ENCODE peak calls at places on chromosomes 6 and 20, in six cellular contexts. Y is lower lobe of right lung; Z is tibial nerve; M is effector memory CD4-positive, alpha-beta T cell; X is Peyer's patch; W is aorta. S is an unnamed sample.

GRCh38 chr6:154319231-154319858 is 37.3 kb downstream of the IPCEF1 start:
- DNase-seq in Y (no peak), Z (no peak), M (no peak), X (no peak), W (no peak), S (no peak)

GRCh38 chr6:168007592-168008338 is 10.3 kb downstream of the KIF25 start:
- DNase-seq in Y (peak; percentile 51), Z (peak; percentile 52), M (no peak), X (no peak), W (peak; percentile 66), S (no peak)

GRCh38 chr6:146931214-146931613 is 273.0 kb upstream of the STXBP5 start:
- DNase-seq in Y (no peak), Z (no peak), M (no peak), X (no peak), W (no peak), S (no peak)

GRCh38 chr20:24340933-24341332 is 128.5 kb upstream of the SYNDIG1 start:
- DNase-seq in Y (no peak), Z (no peak), M (no peak), X (no peak), W (no peak), S (no peak)

GRCh38 chr20:43444107-43444506 is 13.6 kb upstream of the SRSF6 start:
- DNase-seq in Y (no peak), Z (no peak), M (no peak), X (no peak), W (no peak), S (no peak)

GRCh38 chr6:98574991-98575390 is 259.4 kb upstream of the POU3F2 start:
- DNase-seq in Y (no peak), Z (no peak), M (no peak), X (no peak), W (no peak), S (no peak)

GRCh38 chr6:83057705-83058321 is 7.8 kb downstream of the UBE3D start:
- DNase-seq in Y (no peak), Z (peak; percentile 18), M (no peak), X (peak; percentile 64), W (no peak), S (no peak)

GRCh38 chr6:37048851-37049734 is 43.6 kb downstream of the FGD2 start:
- DNase-seq in Y (no peak), Z (peak; percentile 43), M (peak; percentile 53), X (peak; percentile 89), W (peak; percentile 79), S (no peak)

GRCh38 chr20:2102585-2103453 is 1.2 kb downstream of the STK35 start:
- DNase-seq in Y (peak; percentile 91), Z (peak; percentile 82), M (peak; percentile 72), X (peak; percentile 93), W (peak; percentile 91), S (peak; percentile 95)

GRCh38 chr20:35369804-35370203 is 42.0 kb downstream of the UQCC1 start:
- DNase-seq in Y (no peak), Z (no peak), M (no peak), X (no peak), W (no peak), S (no peak)

GRCh38 chr6:169070506-169071176 is 183.0 kb downstream of the THBS2 start:
- DNase-seq in Y (no peak), Z (peak; percentile 71), M (no peak), X (peak; percentile 80), W (peak; percentile 94), S (peak; percentile 93)

GRCh38 chr6:54516331-54516730 is 208.1 kb downstream of the TINAG start:
- DNase-seq in Y (no peak), Z (no peak), M (no peak), X (no peak), W (no peak), S (no peak)

GRCh38 chr6:134079406-134079921 is 27.0 kb upstream of the SLC2A12 start:
- DNase-seq in Y (no peak), Z (no peak), M (no peak), X (no peak), W (no peak), S (no peak)

GRCh38 chr6:111482236-111482958 is 621 bp downstream of the REV3L start:
- DNase-seq in Y (peak; percentile 66), Z (peak; percentile 45), M (peak; percentile 33), X (peak; percentile 77), W (peak; percentile 74), S (peak; percentile 88)

GRCh38 chr20:10115021-10115420 is 80.2 kb downstream of the ANKEF1 start:
- DNase-seq in Y (no peak), Z (no peak), M (no peak), X (no peak), W (no peak), S (no peak)

GRCh38 chr6:167091149-167092107 is 31.5 kb upstream of the CCR6 start:
- DNase-seq in Y (no peak), Z (no peak), M (peak; percentile 24), X (peak; percentile 75), W (no peak), S (no peak)

GRCh38 chr6:43471399-43471798 is 6.0 kb upstream of the TJAP1 start:
- DNase-seq in Y (no peak), Z (no peak), M (no peak), X (no peak), W (no peak), S (no peak)

GRCh38 chr20:53738039-53738944 is 144.7 kb upstream of the ZNF217 start:
- DNase-seq in Y (peak; percentile 60), Z (peak; percentile 70), M (no peak), X (peak; percentile 87), W (no peak), S (peak; percentile 89)

GRCh38 chr6:93550551-93551276 is 131.4 kb upstream of the EPHA7 start:
- DNase-seq in Y (no peak), Z (no peak), M (no peak), X (no peak), W (no peak), S (no peak)

GRCh38 chr6:89385156-89385667 is 26.9 kb downstream of the RRAGD start:
- DNase-seq in Y (no peak), Z (no peak), M (no peak), X (no peak), W (no peak), S (no peak)

GRCh38 chr6:168372871-168373270 is 53.3 kb upstream of the DACT2 start:
- DNase-seq in Y (no peak), Z (no peak), M (no peak), X (no peak), W (no peak), S (no peak)

GRCh38 chr6:32187009-32187709 is 2.8 kb downstream of the PBX2 start:
- DNase-seq in Y (no peak), Z (no peak), M (no peak), X (no peak), W (no peak), S (peak; percentile 59)

DNA sequence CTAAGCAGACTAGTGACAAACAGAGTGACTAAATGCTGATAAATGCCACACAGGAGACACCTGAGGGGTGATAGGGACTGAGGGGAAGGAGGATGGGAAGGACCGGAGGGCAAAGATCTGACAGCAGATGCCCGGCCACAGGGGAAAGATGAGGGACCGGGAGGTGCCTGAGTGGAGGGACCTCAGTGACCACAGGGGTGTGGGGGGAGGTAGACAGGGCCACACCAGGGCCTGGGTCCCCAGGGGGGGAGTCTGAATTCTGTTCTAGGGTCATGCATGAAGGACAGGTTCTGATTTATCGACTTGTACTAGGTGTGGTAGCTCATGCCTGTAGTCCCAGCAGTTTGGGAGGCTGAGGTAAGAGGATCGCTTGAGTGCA is 6.9 kb downstream of the BCAS4 start:
- DNase-seq in Y (no peak), Z (no peak), M (no peak), X (no peak), W (no peak), S (no peak)
- H3K36me3 ChIP-seq in Y (no peaks in the 10 kb centered on the region), Z (no peaks in the 10 kb centered on the region), M (no peaks in the 10 kb centered on the region), X (no peaks in the 10 kb centered on the region), W (no peaks in the 10 kb centered on the region), S (no peaks in the 10 kb centered on the region)

GRCh38 chr6:14467591-14467990 is 350.0 kb downstream of the CD83 start:
- DNase-seq in Y (no peak), Z (no peak), M (no peak), X (no peak), W (no peak), S (no peak)
- H3K36me3 ChIP-seq in Y (no peaks in the 10 kb centered on the region), Z (no peaks in the 10 kb centered on the region), M (no peaks in the 10 kb centered on the region), X (no peaks in the 10 kb centered on the region), W (no peaks in the 10 kb centered on the region), S (no peaks in the 10 kb centered on the region)

DNA sequence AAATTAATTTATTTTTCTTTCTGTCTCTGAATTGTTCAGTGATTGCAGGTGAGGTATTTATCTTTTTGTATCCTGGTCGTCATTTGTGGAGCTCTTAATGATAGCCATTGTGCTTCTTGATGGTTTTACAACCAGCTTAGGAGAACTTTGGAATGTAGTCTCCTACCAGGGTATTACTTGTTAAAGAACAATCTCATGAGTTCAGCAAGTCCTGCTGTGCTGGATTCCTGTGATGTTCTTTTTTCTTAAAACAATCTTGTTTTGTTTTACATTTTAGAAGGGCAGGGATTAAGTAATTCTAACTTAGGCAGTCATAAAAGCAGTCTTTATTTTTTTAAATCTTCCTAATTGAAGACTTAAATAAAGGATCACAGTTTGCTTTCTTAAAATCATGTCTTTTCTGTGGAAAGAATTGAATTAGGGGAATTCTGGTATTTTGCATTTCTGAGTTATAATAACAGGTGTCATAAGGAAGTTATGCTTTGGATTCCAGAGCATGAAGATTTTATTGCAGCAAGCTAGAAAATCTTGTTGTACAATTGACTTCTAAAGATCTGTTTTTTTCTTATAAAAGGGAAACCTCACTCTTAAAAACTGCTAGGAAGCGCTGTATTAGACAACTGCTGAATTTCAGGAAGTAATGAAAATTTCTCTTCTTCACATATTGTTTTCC is 23.7 kb downstream of the RIOK1 start:
- DNase-seq in Y (no peak), Z (no peak), M (no peak), X (no peak), W (no peak), S (no peak)
- H3K36me3 ChIP-seq in Y (peaks cover 97% of the 10 kb centered on the region), Z (no peaks in the 10 kb centered on the region), M (peaks cover 74% of the 10 kb centered on the region), X (peaks cover 69% of the 10 kb centered on the region), W (peaks cover 4% of the 10 kb centered on the region), S (peaks cover 29% of the 10 kb centered on the region)

GRCh38 chr6:149453597-149454340 is 31.0 kb downstream of the ZC3H12D start:
- DNase-seq in Y (no peak), Z (no peak), M (no peak), X (peak; percentile 37), W (no peak), S (no peak)

GRCh38 chr6:149454405-149454848 is 30.4 kb downstream of the ZC3H12D start:
- DNase-seq in Y (peak; percentile 96), Z (peak; percentile 95), M (no peak), X (peak; percentile 86), W (peak; percentile 97), S (peak; percentile 98)

GRCh38 chr6:149456311-149457021 is 28.3 kb downstream of the ZC3H12D start:
- DNase-seq in Y (no peak), Z (no peak), M (no peak), X (no peak), W (peak; percentile 44), S (no peak)

GRCh38 chr6:149457316-149457884 is 27.4 kb downstream of the ZC3H12D start:
- DNase-seq in Y (no peak), Z (no peak), M (no peak), X (no peak), W (no peak), S (no peak)

DNA sequence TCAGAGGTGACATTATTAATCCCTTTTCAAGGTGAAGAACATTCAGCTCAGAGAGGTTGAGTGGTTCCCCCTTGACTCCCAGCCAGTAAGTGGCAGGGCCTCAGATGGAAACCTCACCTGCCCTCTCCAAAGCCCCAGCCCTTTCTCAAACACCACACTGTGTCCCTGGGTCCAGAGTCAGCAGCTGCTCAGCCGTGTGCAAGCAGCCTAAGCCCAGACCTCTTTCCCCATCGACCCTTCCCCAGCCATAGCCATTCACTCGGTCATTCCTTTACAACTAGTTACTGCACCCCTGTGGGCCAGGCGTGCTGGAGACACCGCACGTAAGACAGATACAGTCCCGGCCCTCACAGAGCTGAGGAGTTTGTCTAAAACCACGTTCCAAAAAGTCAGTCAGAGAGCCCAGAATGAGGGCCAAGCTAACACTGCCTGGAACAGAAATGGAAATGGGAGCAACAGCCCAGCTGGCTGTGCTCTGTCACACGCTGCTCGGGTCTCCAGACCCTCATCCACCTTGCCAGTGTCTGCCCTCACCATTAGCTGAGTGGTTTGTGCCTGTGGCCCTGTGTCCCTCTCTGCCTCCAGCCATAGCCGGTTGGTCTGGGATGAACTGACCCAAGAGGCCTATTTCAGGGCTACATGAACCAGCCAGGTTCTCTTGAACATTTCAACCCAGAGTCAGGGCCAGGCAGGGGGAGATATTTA is 29.6 kb downstream of the ZC3H12D start:
- DNase-seq in Y (no peak), Z (no peak), M (no peak), X (no peak), W (no peak), S (no peak)
- H3K36me3 ChIP-seq in Y (peaks cover 4% of the 10 kb centered on the region), Z (no peaks in the 10 kb centered on the region), M (peaks cover 72% of the 10 kb centered on the region), X (peaks cover 11% of the 10 kb centered on the region), W (no peaks in the 10 kb centered on the region), S (no peaks in the 10 kb centered on the region)

S was measured in kidney.